ENCODE peak calls at places on chromosomes 16 and 17, in ten cellular contexts. One of them, this sample, is unnamed.

GRCh38 chr17:45136846-45137560 is 1.5 kb downstream of the ACBD4 start:
- DNase-seq in AG09319: no peak
- DNase-seq in uterus: no peak
- DNase-seq in upper lobe of right lung: no peak
- DNase-seq in RWPE1: no peak
- DNase-seq in B cell: peak
- DNase-seq in ascending aorta: no peak
- DNase-seq in HFFc6: no peak
- DNase-seq in tibial artery: no peak
- DNase-seq in heart left ventricle: peak
- DNase-seq in this sample: no peak

GRCh38 chr17:55513885-55514590 is 2.8 kb upstream of the SMIM36 start:
- DNase-seq in RWPE1: peak
- DNase-seq in tibial artery: peak
- DNase-seq in heart left ventricle: no peak
- DNase-seq in uterus: peak
- DNase-seq in AG09319: peak
- DNase-seq in upper lobe of right lung: no peak
- DNase-seq in ascending aorta: peak
- DNase-seq in HFFc6: peak
- DNase-seq in B cell: peak
- DNase-seq in this sample: peak

GRCh38 chr16:85460983-85461813 is 151.9 kb upstream of the GSE1 start:
- DNase-seq in RWPE1: no peak
- DNase-seq in AG09319: no peak
- DNase-seq in tibial artery: peak
- DNase-seq in heart left ventricle: no peak
- DNase-seq in ascending aorta: no peak
- DNase-seq in HFFc6: peak
- DNase-seq in uterus: peak
- DNase-seq in upper lobe of right lung: no peak
- DNase-seq in B cell: no peak
- DNase-seq in this sample: no peak

GRCh38 chr17:42198897-42199296 is 4.6 kb upstream of the GHDC start:
- DNase-seq in upper lobe of right lung: no peak
- DNase-seq in B cell: peak
- DNase-seq in heart left ventricle: no peak
- DNase-seq in uterus: no peak
- DNase-seq in ascending aorta: no peak
- DNase-seq in RWPE1: no peak
- DNase-seq in HFFc6: no peak
- DNase-seq in tibial artery: no peak
- DNase-seq in AG09319: no peak
- DNase-seq in this sample: no peak

GRCh38 chr16:85056211-85056748 is 28.7 kb downstream of the KIAA0513 start:
- DNase-seq in heart left ventricle: no peak
- DNase-seq in HFFc6: no peak
- DNase-seq in tibial artery: peak
- DNase-seq in upper lobe of right lung: no peak
- DNase-seq in ascending aorta: no peak
- DNase-seq in AG09319: no peak
- DNase-seq in RWPE1: no peak
- DNase-seq in uterus: peak
- DNase-seq in B cell: no peak
- DNase-seq in this sample: no peak

GRCh38 chr17:39653316-39653661 is 11.9 kb upstream of the TCAP start:
- DNase-seq in AG09319: no peak
- DNase-seq in B cell: no peak
- DNase-seq in ascending aorta: no peak
- DNase-seq in HFFc6: no peak
- DNase-seq in tibial artery: no peak
- DNase-seq in upper lobe of right lung: no peak
- DNase-seq in heart left ventricle: no peak
- DNase-seq in RWPE1: no peak
- DNase-seq in uterus: no peak
- DNase-seq in this sample: no peak

GRCh38 chr17:12549499-12549901 is 116.2 kb upstream of the MYOCD start:
- DNase-seq in upper lobe of right lung: no peak
- DNase-seq in AG09319: no peak
- DNase-seq in ascending aorta: no peak
- DNase-seq in HFFc6: peak
- DNase-seq in RWPE1: no peak
- DNase-seq in tibial artery: no peak
- DNase-seq in heart left ventricle: no peak
- DNase-seq in B cell: no peak
- DNase-seq in uterus: no peak
- DNase-seq in this sample: no peak

GRCh38 chr16:4982056-4982867 is 24.1 kb downstream of the SEC14L5 start:
- DNase-seq in tibial artery: no peak
- DNase-seq in ascending aorta: no peak
- DNase-seq in HFFc6: no peak
- DNase-seq in upper lobe of right lung: no peak
- DNase-seq in heart left ventricle: no peak
- DNase-seq in AG09319: no peak
- DNase-seq in uterus: no peak
- DNase-seq in RWPE1: no peak
- DNase-seq in B cell: no peak
- DNase-seq in this sample: no peak

GRCh38 chr17:74243013-74243755 is 29.8 kb downstream of the TTYH2 start:
- DNase-seq in B cell: no peak
- DNase-seq in ascending aorta: no peak
- DNase-seq in AG09319: no peak
- DNase-seq in tibial artery: no peak
- DNase-seq in HFFc6: no peak
- DNase-seq in uterus: no peak
- DNase-seq in heart left ventricle: peak
- DNase-seq in upper lobe of right lung: no peak
- DNase-seq in RWPE1: no peak
- DNase-seq in this sample: no peak

GRCh38 chr17:5413682-5414081 is 5.8 kb downstream of the NUP88 start:
- DNase-seq in tibial artery: no peak
- DNase-seq in uterus: no peak
- DNase-seq in HFFc6: peak
- DNase-seq in B cell: no peak
- DNase-seq in RWPE1: peak
- DNase-seq in ascending aorta: no peak
- DNase-seq in heart left ventricle: no peak
- DNase-seq in upper lobe of right lung: no peak
- DNase-seq in AG09319: peak
- DNase-seq in this sample: no peak

GRCh38 chr17:31926100-31926729 is 10.6 kb upstream of the SUZ12 start:
- DNase-seq in tibial artery: no peak
- DNase-seq in uterus: no peak
- DNase-seq in AG09319: no peak
- DNase-seq in HFFc6: no peak
- DNase-seq in upper lobe of right lung: no peak
- DNase-seq in RWPE1: no peak
- DNase-seq in heart left ventricle: no peak
- DNase-seq in B cell: no peak
- DNase-seq in ascending aorta: no peak
- DNase-seq in this sample: no peak

GRCh38 chr17:40069751-40070643 is 7.2 kb downstream of the THRA start:
- DNase-seq in heart left ventricle: peak
- DNase-seq in tibial artery: no peak
- DNase-seq in B cell: no peak
- DNase-seq in HFFc6: peak
- DNase-seq in RWPE1: peak
- DNase-seq in uterus: peak
- DNase-seq in ascending aorta: no peak
- DNase-seq in AG09319: no peak
- DNase-seq in upper lobe of right lung: no peak
- DNase-seq in this sample: no peak

GRCh38 chr17:57699751-57700186 is 45.3 kb downstream of the CCDC182 start:
- DNase-seq in uterus: no peak
- DNase-seq in AG09319: no peak
- DNase-seq in RWPE1: no peak
- DNase-seq in tibial artery: no peak
- DNase-seq in ascending aorta: no peak
- DNase-seq in B cell: no peak
- DNase-seq in heart left ventricle: no peak
- DNase-seq in upper lobe of right lung: no peak
- DNase-seq in HFFc6: no peak
- DNase-seq in this sample: peak

GRCh38 chr17:3691539-3692166 is 4.3 kb downstream of the P2RX5 start:
- DNase-seq in ascending aorta: no peak
- DNase-seq in HFFc6: no peak
- DNase-seq in upper lobe of right lung: no peak
- DNase-seq in tibial artery: no peak
- DNase-seq in AG09319: no peak
- DNase-seq in B cell: no peak
- DNase-seq in RWPE1: no peak
- DNase-seq in uterus: no peak
- DNase-seq in heart left ventricle: peak
- DNase-seq in this sample: peak

GRCh38 chr17:7856081-7856791 is 1.1 kb downstream of the NAA38 start:
- DNase-seq in upper lobe of right lung: peak
- DNase-seq in uterus: peak
- DNase-seq in tibial artery: no peak
- DNase-seq in AG09319: no peak
- DNase-seq in heart left ventricle: peak
- DNase-seq in RWPE1: no peak
- DNase-seq in ascending aorta: no peak
- DNase-seq in HFFc6: no peak
- DNase-seq in B cell: peak
- DNase-seq in this sample: peak

GRCh38 chr17:7855643-7856080 is 796 bp downstream of the TMEM88 start:
- DNase-seq in tibial artery: no peak
- DNase-seq in B cell: peak
- DNase-seq in heart left ventricle: no peak
- DNase-seq in RWPE1: no peak
- DNase-seq in AG09319: no peak
- DNase-seq in uterus: peak
- DNase-seq in HFFc6: no peak
- DNase-seq in upper lobe of right lung: no peak
- DNase-seq in ascending aorta: no peak
- DNase-seq in this sample: no peak

GRCh38 chr17:7857724-7858486 is at the start of gene CYB5D1:
- DNase-seq in B cell: peak
- DNase-seq in heart left ventricle: peak
- DNase-seq in uterus: peak
- DNase-seq in HFFc6: peak
- DNase-seq in AG09319: peak
- DNase-seq in upper lobe of right lung: peak
- DNase-seq in tibial artery: peak
- DNase-seq in RWPE1: no peak
- DNase-seq in ascending aorta: peak
- DNase-seq in this sample: peak

GRCh38 chr17:7858487-7858832 is 657 bp downstream of the CYB5D1 start:
- DNase-seq in HFFc6: peak
- DNase-seq in AG09319: no peak
- DNase-seq in B cell: peak
- DNase-seq in ascending aorta: no peak
- DNase-seq in tibial artery: no peak
- DNase-seq in uterus: peak
- DNase-seq in RWPE1: no peak
- DNase-seq in heart left ventricle: peak
- DNase-seq in upper lobe of right lung: peak
- DNase-seq in this sample: peak

GRCh38 chr17:7856840-7857723 is at the start of gene NAA38:
- DNase-seq in RWPE1: peak
- DNase-seq in B cell: peak
- DNase-seq in AG09319: peak
- DNase-seq in upper lobe of right lung: peak
- DNase-seq in uterus: peak
- DNase-seq in heart left ventricle: peak
- DNase-seq in tibial artery: peak
- DNase-seq in HFFc6: peak
- DNase-seq in ascending aorta: peak
- DNase-seq in this sample: peak
- TF ChIP-seq CTCF in RWPE1: peak
- TF ChIP-seq CTCF in B cell: no peak
- TF ChIP-seq CTCF in AG09319: peak
- TF ChIP-seq CTCF in upper lobe of right lung: peak
- TF ChIP-seq CTCF in uterus: peak
- TF ChIP-seq CTCF in heart left ventricle: peak
- TF ChIP-seq CTCF in tibial artery: peak
- TF ChIP-seq CTCF in HFFc6: peak
- TF ChIP-seq CTCF in ascending aorta: peak
- TF ChIP-seq CTCF in this sample: no peak

GRCh38 chr16:81314603-81315270 is at the start of gene GAN:
- DNase-seq in AG09319: peak
- DNase-seq in heart left ventricle: peak
- DNase-seq in ascending aorta: peak
- DNase-seq in upper lobe of right lung: peak
- DNase-seq in HFFc6: peak
- DNase-seq in B cell: peak
- DNase-seq in RWPE1: peak
- DNase-seq in tibial artery: peak
- DNase-seq in uterus: peak
- DNase-seq in this sample: peak
- TF ChIP-seq CTCF in AG09319: no peak
- TF ChIP-seq CTCF in heart left ventricle: no peak
- TF ChIP-seq CTCF in ascending aorta: no peak
- TF ChIP-seq CTCF in upper lobe of right lung: no peak
- TF ChIP-seq CTCF in HFFc6: no peak
- TF ChIP-seq CTCF in B cell: no peak
- TF ChIP-seq CTCF in RWPE1: no peak
- TF ChIP-seq CTCF in tibial artery: no peak
- TF ChIP-seq CTCF in uterus: no peak
- TF ChIP-seq CTCF in this sample: no peak

GRCh38 chr17:76383645-76384221 is 676 bp upstream of the SPHK1 start:
- DNase-seq in uterus: peak
- DNase-seq in HFFc6: peak
- DNase-seq in RWPE1: peak
- DNase-seq in tibial artery: no peak
- DNase-seq in ascending aorta: no peak
- DNase-seq in B cell: peak
- DNase-seq in upper lobe of right lung: peak
- DNase-seq in heart left ventricle: peak
- DNase-seq in AG09319: no peak
- DNase-seq in this sample: peak
- TF ChIP-seq CTCF in uterus: no peak
- TF ChIP-seq CTCF in HFFc6: peak
- TF ChIP-seq CTCF in RWPE1: no peak
- TF ChIP-seq CTCF in tibial artery: peak
- TF ChIP-seq CTCF in ascending aorta: peak
- TF ChIP-seq CTCF in B cell: peak
- TF ChIP-seq CTCF in upper lobe of right lung: peak
- TF ChIP-seq CTCF in heart left ventricle: peak
- TF ChIP-seq CTCF in AG09319: peak
- TF ChIP-seq CTCF in this sample: no peak

DNA sequence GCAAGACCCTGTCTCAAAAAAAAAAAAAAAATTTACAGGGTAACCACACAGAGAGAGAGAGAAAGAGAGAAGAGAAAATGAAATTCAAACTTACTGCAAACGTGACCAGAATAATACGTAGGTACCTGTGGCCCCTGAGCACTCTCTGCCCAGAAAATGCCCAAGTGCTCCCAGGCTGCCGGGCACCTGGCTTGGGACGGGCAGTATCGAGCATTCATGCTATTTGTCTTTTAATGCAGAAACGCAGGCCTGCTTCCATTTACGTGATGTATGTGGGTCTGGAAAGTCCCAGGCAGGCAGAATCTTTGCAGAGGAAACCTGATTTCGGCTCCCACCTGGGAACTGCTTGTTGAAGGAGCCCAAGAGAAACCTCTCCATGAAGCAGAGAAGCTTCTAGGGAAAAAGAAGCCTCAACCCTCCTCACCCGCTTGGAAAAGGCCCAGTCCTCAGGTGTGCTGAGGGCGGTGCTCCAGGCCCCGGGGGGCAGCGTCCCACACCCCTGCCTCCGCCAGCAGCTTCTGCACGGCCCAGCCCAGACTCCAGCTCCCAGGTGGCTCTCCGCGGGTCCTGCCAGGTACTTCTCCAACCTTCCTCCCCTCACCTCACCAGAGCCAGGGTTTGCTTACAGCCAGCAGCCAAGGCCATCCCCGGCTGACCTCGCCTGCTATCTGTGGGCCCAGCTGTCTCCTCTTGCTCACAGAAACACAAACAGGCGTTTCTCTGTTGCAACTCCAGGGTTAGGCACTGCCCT is 14.0 kb downstream of the RPH3AL start:
- DNase-seq in AG09319: no peak
- DNase-seq in B cell: no peak
- DNase-seq in upper lobe of right lung: peak
- DNase-seq in HFFc6: no peak
- DNase-seq in ascending aorta: no peak
- DNase-seq in RWPE1: no peak
- DNase-seq in tibial artery: peak
- DNase-seq in uterus: no peak
- DNase-seq in heart left ventricle: no peak
- DNase-seq in this sample: peak
- TF ChIP-seq CTCF in AG09319: no peak
- TF ChIP-seq CTCF in B cell: no peak
- TF ChIP-seq CTCF in upper lobe of right lung: no peak
- TF ChIP-seq CTCF in HFFc6: no peak
- TF ChIP-seq CTCF in ascending aorta: no peak
- TF ChIP-seq CTCF in RWPE1: no peak
- TF ChIP-seq CTCF in tibial artery: no peak
- TF ChIP-seq CTCF in uterus: no peak
- TF ChIP-seq CTCF in heart left ventricle: no peak
- TF ChIP-seq CTCF in this sample: no peak